ENCODE peak calls at places on chromosomes 4 and X, in five cellular contexts. E, F, M, W and U are unnamed samples.

GRCh38 chr4:24853142-24853541 is 57.8 kb downstream of the SOD3 start:
- DNase-seq in E (no peak), F (no peak), M (no peak), W (no peak), U (no peak)

GRCh38 chr4:3071811-3072210 is 2.5 kb downstream of the HTT-AS start:
- DNase-seq in E (no peak), F (no peak), M (no peak), W (no peak), U (no peak)

GRCh38 chrX:37347420-37347819 is 1.7 kb upstream of the PRRG1 start:
- DNase-seq in E (no peak), F (no peak), M (no peak), W (no peak), U (no peak)

GRCh38 chr4:5638316-5638715 is 70.0 kb downstream of the EVC2 start:
- DNase-seq in E (no peak), F (no peak), M (no peak), W (no peak), U (no peak)

GRCh38 chrX:120456973-120457372 is 12.1 kb downstream of the LAMP2 start:
- DNase-seq in E (no peak), F (no peak), M (no peak), W (no peak), U (no peak)

GRCh38 chr4:145829629-145830395 is 108.8 kb downstream of the ZNF827 start:
- DNase-seq in E (no peak), F (no peak), M (no peak), W (no peak), U (no peak)

GRCh38 chrX:100649550-100650356 is 5.8 kb downstream of the SRPX2 start:
- DNase-seq in E (no peak), F (peak; percentile 78), M (peak; percentile 62), W (no peak), U (peak; percentile 92)

GRCh38 chr4:2805712-2806391 is 13.0 kb downstream of the SH3BP2 start:
- DNase-seq in E (no peak), F (no peak), M (no peak), W (no peak), U (no peak)

GRCh38 chrX:41447897-41448296 is 754 bp downstream of the NYX start:
- DNase-seq in E (no peak), F (no peak), M (no peak), W (no peak), U (no peak)

GRCh38 chr4:13944095-13944501 is 316.6 kb upstream of the BOD1L1 start:
- DNase-seq in E (no peak), F (no peak), M (no peak), W (peak; percentile 82), U (no peak)

GRCh38 chr4:80271806-80272205 is 5.3 kb downstream of the FGF5 start:
- DNase-seq in E (no peak), F (no peak), M (no peak), W (no peak), U (no peak)

GRCh38 chrX:153441296-153441695 is 4.6 kb downstream of the TREX2 start:
- DNase-seq in E (no peak), F (no peak), M (no peak), W (no peak), U (no peak)

GRCh38 chrX:40095588-40096394 is 2.0 kb downstream of the BCOR start:
- DNase-seq in E (no peak), F (no peak), M (peak; percentile 55), W (no peak), U (no peak)

GRCh38 chr4:124806403-124806802 is 93.9 kb upstream of the ANKRD50 start:
- DNase-seq in E (no peak), F (no peak), M (no peak), W (no peak), U (no peak)

GRCh38 chrX:19883878-19884277 is 3.5 kb downstream of the SH3KBP1 start:
- DNase-seq in E (no peak), F (no peak), M (no peak), W (no peak), U (no peak)

DNA sequence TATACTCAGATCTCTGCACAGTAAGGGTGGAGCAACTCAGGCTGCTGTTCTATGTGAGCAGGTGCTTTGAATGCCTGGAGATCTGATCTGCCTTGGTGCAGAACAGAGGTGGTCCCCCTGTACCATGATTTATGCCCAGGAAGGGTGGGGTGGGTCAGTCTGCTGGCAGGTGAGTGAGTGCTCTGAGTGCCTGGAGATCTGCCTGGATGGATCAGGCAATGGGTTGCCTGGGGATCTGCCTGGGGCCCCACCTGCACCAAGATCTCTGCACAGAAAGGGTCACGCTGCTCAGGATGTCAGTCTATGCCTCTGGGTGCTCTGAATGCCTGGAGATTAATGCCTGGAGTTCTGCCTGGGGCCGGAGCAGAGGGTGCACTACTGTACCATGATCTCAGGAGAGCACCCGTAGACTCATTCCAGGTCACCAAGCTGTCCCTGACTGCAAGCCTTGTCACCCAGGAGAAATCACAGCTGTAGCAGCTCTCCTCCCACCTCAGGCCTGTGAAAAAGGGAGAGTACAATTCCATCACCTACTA is 342.9 kb downstream of the GBA3 start:
- DNase-seq in E (no peak), F (no peak), M (no peak), W (no peak), U (no peak)
- TF ChIP-seq CTCF in E (no peak), F (no peak), M (no peak), W (no peak), U (no peak)

GRCh38 chr4:99645036-99645435 is 12.6 kb downstream of the C4orf54 start:
- DNase-seq in E (no peak), F (no peak), M (no peak), W (no peak), U (no peak)
- H3K4me1 ChIP-seq in E (no peaks in the 10 kb centered on the region), F (no peaks in the 10 kb centered on the region), M (peaks cover 21% of the 10 kb centered on the region), W (peaks cover 36% of the 10 kb centered on the region), U (peaks cover 22% of the 10 kb centered on the region)

GRCh38 chrX:64204701-64205440 is 637 bp downstream of the AMER1 start:
- DNase-seq in E (peak; percentile 42), F (peak; percentile 69), M (peak; percentile 66), W (no peak), U (peak; percentile 71)

GRCh38 chrX:64206556-64207162 is 1.2 kb upstream of the AMER1 start:
- DNase-seq in E (no peak), F (no peak), M (peak; percentile 51), W (no peak), U (peak; percentile 66)

GRCh38 chrX:64204252-64204651 is 1.3 kb downstream of the AMER1 start:
- DNase-seq in E (no peak), F (no peak), M (peak; percentile 68), W (no peak), U (peak; percentile 69)

GRCh38 chrX:64205441-64205734 is at the start of gene AMER1:
- DNase-seq in E (no peak), F (no peak), M (no peak), W (no peak), U (no peak)

DNA sequence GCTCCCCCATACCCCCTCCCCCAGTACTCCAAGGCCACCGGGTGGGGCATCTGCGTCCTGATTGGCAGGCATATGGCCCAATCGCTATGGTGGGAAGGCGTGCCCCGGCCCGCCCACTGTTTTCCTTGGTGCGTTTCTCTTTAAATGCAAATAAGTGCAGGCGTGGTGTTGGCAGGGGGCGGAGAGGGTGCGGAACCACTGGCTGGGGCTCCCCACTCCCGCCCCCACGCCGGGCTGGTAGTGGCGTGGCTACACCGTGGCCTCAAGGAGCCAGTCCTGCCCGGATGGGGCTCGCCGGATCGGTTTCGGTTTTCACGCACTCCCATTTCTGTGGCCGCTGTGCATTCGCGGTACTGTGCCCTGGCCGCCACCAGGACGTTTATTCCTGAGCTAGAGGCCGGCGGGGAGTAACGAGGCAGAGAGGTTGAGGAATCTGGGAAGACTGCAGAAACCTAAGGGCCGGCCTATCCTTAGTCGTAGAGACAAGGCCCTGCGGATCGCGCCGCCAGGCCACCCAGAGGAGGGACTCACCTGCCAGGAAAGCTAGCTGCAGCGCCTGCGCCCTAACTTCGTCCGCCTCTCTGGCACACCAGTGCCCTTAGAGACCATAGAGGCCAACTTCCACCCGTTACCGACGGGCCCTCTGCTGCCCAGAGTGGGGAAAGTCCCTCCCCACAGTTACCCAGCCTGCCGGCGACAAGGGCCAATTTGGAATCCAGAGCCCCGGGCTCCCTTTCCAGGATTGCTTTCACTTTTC is 405 bp upstream of the AMER1 start:
- DNase-seq in E (peak; percentile 83), F (peak; percentile 94), M (peak; percentile 95), W (peak; percentile 97), U (peak; percentile 97)
- TF ChIP-seq EP300 in E (no peak), F (no peak), M (no peak), W (no peak), U (no peak)

GRCh38 chr4:138689593-138689992 is 326.0 kb upstream of the NOCT start:
- DNase-seq in E (no peak), F (no peak), M (no peak), W (no peak), U (no peak)
- TF ChIP-seq CTCF in E (no peak), F (no peak), M (no peak), W (no peak), U (no peak)

GRCh38 chr4:162403956-162404355 is 240.2 kb upstream of the FSTL5 start:
- DNase-seq in E (no peak), F (no peak), M (no peak), W (no peak), U (no peak)
- H3K4me1 ChIP-seq in E (no peaks in the 10 kb centered on the region), F (no peaks in the 10 kb centered on the region), M (no peaks in the 10 kb centered on the region), W (no peaks in the 10 kb centered on the region), U (no peaks in the 10 kb centered on the region)

GRCh38 chr4:78217557-78217956 is 160.4 kb downstream of the FRAS1 start:
- DNase-seq in E (no peak), F (no peak), M (no peak), W (no peak), U (no peak)

GRCh38 chr4:78218260-78218659 is 161.1 kb downstream of the FRAS1 start:
- DNase-seq in E (no peak), F (no peak), M (no peak), W (no peak), U (no peak)

GRCh38 chr4:78222575-78223186 is 165.6 kb downstream of the FRAS1 start:
- DNase-seq in E (no peak), F (no peak), M (no peak), W (no peak), U (no peak)

GRCh38 chr4:78220283-78220682 is 163.2 kb downstream of the FRAS1 start:
- DNase-seq in E (no peak), F (no peak), M (no peak), W (no peak), U (no peak)

GRCh38 chr4:78219825-78220224 is 162.7 kb downstream of the FRAS1 start:
- DNase-seq in E (no peak), F (no peak), M (no peak), W (no peak), U (no peak)
- TF ChIP-seq EP300 in E (no peak), F (no peak), M (no peak), W (no peak), U (no peak)

DNA sequence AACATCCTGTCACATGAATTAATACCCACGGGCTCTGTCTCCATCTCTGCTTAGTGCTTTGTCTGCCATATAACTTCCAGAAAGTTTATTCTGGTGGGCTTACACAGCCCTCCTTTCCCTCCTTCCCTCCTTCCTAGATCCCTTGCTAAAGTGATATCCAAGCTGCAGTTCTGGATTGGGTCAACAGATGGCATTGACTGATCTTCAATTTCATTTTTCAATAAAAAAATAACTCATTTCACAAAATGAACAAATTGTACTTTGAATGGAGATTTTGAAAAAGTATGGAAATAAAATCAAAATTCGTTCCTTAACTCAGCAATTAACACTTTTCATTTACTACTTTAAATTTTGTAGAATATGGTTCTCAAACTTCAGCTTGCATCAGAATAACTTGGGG is 94.9 kb downstream of the NXF2 start:
- DNase-seq in E (no peak), F (no peak), M (no peak), W (no peak), U (no peak)
- TF ChIP-seq CTCF in E (no peak), F (no peak), M (no peak), W (peak; percentile 12), U (no peak)